ENCODE peak calls at places on chromosomes 7 and 10, in nine cellular contexts. U, X, I, T, F, Z, P, G and M are unnamed samples.

GRCh38 chr7:80721880-80722595 is 83.6 kb downstream of the CD36 start:
- DNase-seq in X (peak; percentile 93), U (no peak), F (peak; percentile 45), Z (no peak), I (peak; percentile 31), P (no peak), T (no peak), G (no peak), M (peak; percentile 52)

GRCh38 chr10:131082991-131083465 is 228.5 kb downstream of the TCERG1L start:
- DNase-seq in I (no peak), G (no peak), F (no peak), U (peak; percentile 61), P (peak; percentile 56), T (no peak), Z (no peak), X (no peak), M (no peak)

GRCh38 chr7:10643545-10643944 is 330.1 kb upstream of the PHF14 start:
- DNase-seq in T (no peak), P (no peak), F (no peak), G (no peak), X (no peak), I (no peak), U (no peak), Z (no peak), M (no peak)

GRCh38 chr7:26278769-26279168 is 12.9 kb upstream of the SNX10 start:
- DNase-seq in F (no peak), U (no peak), T (no peak), Z (no peak), X (peak; percentile 19), I (no peak), P (no peak), G (no peak), M (no peak)

GRCh38 chr7:29826904-29827303 is 20.6 kb downstream of the WIPF3 start:
- DNase-seq in P (no peak), I (no peak), X (no peak), F (no peak), Z (no peak), T (no peak), G (no peak), U (no peak), M (no peak)

GRCh38 chr7:74092321-74092963 is 8.8 kb downstream of the LIMK1 start:
- DNase-seq in Z (no peak), T (peak; percentile 85), X (no peak), F (no peak), P (peak; percentile 79), G (no peak), U (no peak), I (no peak), M (peak; percentile 57)

GRCh38 chr10:73253226-73253557 is 748 bp upstream of the MRPS16 start:
- DNase-seq in Z (no peak), T (no peak), F (no peak), X (no peak), G (peak; percentile 9), U (no peak), P (no peak), I (no peak), M (no peak)

GRCh38 chr7:5695037-5695708 is 86.3 kb downstream of the RNF216 start:
- DNase-seq in F (no peak), Z (peak; percentile 80), T (no peak), U (peak; percentile 51), I (peak; percentile 45), X (peak; percentile 87), P (peak; percentile 88), G (peak; percentile 36), M (no peak)

GRCh38 chr7:6198687-6199595 is 73.5 kb downstream of the CYTH3 start:
- DNase-seq in T (no peak), U (no peak), P (no peak), X (no peak), G (no peak), Z (no peak), F (no peak), I (no peak), M (no peak)

GRCh38 chr7:113321201-113321600 is 202.8 kb upstream of the SMIM30 start:
- DNase-seq in F (no peak), Z (no peak), X (no peak), I (no peak), P (no peak), G (no peak), T (no peak), U (no peak), M (no peak)

GRCh38 chr10:108358912-108359311 is 1194.4 kb upstream of the SORCS1 start:
- DNase-seq in P (no peak), Z (peak; percentile 27), I (no peak), T (peak; percentile 5), G (no peak), X (peak; percentile 76), U (no peak), F (no peak), M (no peak)

GRCh38 chr10:30862486-30862885 is 169.2 kb downstream of the ZNF438 start:
- DNase-seq in I (no peak), F (no peak), X (peak; percentile 92), G (no peak), Z (peak; percentile 77), T (no peak), U (no peak), P (no peak), M (no peak)

GRCh38 chr7:35725280-35725680 is 30.3 kb upstream of the HERPUD2 start:
- DNase-seq in G (peak; percentile 51), P (peak; percentile 89), T (no peak), I (no peak), X (no peak), F (no peak), U (no peak), Z (no peak), M (no peak)

GRCh38 chr10:94630017-94630688 is 53.4 kb upstream of the CYP2C18 start:
- DNase-seq in I (no peak), U (no peak), G (no peak), T (no peak), P (no peak), X (peak; percentile 36), F (no peak), Z (peak; percentile 1), M (no peak)

GRCh38 chr10:75400163-75400768 is 1.3 kb downstream of the ZNF503 start:
- DNase-seq in P (no peak), I (no peak), U (peak; percentile 90), X (peak; percentile 53), F (peak; percentile 56), T (no peak), Z (no peak), G (peak; percentile 44), M (peak; percentile 68)

GRCh38 chr10:76231258-76231934 is 800.0 kb downstream of the LRMDA start:
- DNase-seq in P (no peak), X (no peak), F (no peak), I (no peak), Z (no peak), G (no peak), U (no peak), T (no peak), M (no peak)

GRCh38 chr10:71719042-71719441 is 536 bp downstream of the C10orf105 start:
- DNase-seq in F (no peak), X (no peak), Z (no peak), U (no peak), T (no peak), G (no peak), P (peak; percentile 82), I (peak; percentile 85), M (no peak)

GRCh38 chr10:74282853-74283205 is 131.8 kb downstream of the ADK start:
- DNase-seq in U (no peak), P (no peak), T (no peak), Z (no peak), G (no peak), F (no peak), I (no peak), X (peak; percentile 49), M (no peak)

GRCh38 chr7:20647908-20648776 is 32.7 kb downstream of the ABCB5 start:
- DNase-seq in I (no peak), Z (no peak), T (peak; percentile 42), F (no peak), P (no peak), X (peak; percentile 14), G (peak; percentile 19), U (no peak), M (no peak)

DNA sequence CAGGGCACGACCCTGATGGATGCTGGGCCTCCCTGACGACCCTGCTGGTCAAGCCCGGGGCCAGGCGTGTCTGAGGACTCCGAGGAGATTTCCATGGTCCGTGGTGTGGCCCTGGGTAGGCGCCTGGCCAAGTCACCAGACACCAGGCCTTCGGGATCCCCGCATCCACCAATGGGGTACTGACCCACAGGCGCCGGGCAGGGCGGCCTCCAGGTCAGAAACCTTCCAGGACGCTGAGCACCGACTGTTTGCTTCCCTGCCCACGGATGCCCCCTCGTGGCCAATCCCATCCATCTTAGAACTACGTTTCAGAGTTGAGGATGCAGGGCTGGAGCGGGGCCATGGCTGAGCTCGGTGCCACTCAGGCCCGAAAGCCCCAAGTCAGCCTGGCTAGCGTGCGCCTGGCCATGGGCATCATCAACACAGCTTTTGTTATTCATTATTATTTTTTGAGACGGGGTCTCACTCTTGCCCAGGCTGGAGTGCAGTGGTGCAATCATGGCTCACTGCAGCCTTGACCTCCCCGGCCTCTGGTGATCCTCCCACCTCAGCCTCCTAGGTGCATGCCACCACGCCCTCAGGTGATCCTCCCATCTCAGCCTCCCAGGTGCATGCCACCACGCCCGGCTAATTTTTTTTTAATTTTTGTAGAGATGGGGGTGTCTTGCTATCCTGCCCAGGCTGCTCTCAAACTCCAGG is 7.1 kb upstream of the AMZ1 start:
- DNase-seq in U (peak; percentile 90), G (peak; percentile 90), T (peak; percentile 87), Z (no peak), F (peak; percentile 83), I (peak; percentile 82), P (peak; percentile 91), X (peak; percentile 62), M (peak; percentile 88)
- TF ChIP-seq CTCF in U (peak; percentile 35), G (peak; percentile 62), T (peak; percentile 80), Z (peak; percentile 70), F (peak; percentile 80), I (peak; percentile 80), P (peak; percentile 66), X (peak; percentile 67), M (peak; percentile 82)

DNA sequence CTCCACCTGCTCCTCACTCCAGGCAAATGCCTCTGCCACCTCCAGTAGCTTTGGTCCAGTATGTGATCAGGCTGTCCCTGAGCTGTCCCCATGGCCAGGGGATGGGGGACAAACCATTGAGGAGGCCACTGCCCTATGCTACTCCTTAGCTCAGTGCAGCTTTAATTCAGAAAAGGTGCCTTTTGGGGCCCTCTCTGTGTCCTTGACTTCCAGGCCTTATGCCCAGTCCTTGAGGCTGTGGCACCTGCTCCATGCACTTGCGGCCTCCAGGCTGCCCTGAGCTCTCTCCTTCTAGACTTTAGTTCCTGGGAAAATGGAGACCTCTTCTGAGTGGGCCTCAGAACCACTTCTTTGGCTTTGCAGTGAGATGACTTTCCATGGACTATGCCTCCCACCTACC is 650.8 kb upstream of the CELF2 start:
- DNase-seq in U (no peak), I (no peak), X (no peak), Z (no peak), T (no peak), P (no peak), G (no peak), F (no peak), M (no peak)
- H3K9me3 ChIP-seq in U (no peaks in the 10 kb centered on the region), I (no peaks in the 10 kb centered on the region), X (no peaks in the 10 kb centered on the region), Z (no peaks in the 10 kb centered on the region), T (no peaks in the 10 kb centered on the region), P (no peaks in the 10 kb centered on the region), G (no peaks in the 10 kb centered on the region), F (no peaks in the 10 kb centered on the region), M (no peaks in the 10 kb centered on the region)

GRCh38 chr7:3482147-3482921 is 181.3 kb downstream of the SDK1 start:
- DNase-seq in U (no peak), F (no peak), I (no peak), P (no peak), X (peak; percentile 59), Z (peak; percentile 3), G (peak; percentile 51), T (peak; percentile 12), M (no peak)
- TF ChIP-seq CTCF in U (no peak), F (no peak), I (no peak), P (peak; percentile 17), X (no peak), Z (peak; percentile 68), G (peak; percentile 25), T (peak; percentile 53), M (peak; percentile 19)

GRCh38 chr10:34061846-34062245 is 727.4 kb upstream of the NRP1 start:
- DNase-seq in I (no peak), Z (no peak), P (no peak), X (no peak), U (no peak), F (no peak), G (no peak), T (no peak), M (no peak)
- H3K9me3 ChIP-seq in I (peaks cover 12% of the 10 kb centered on the region), Z (no peaks in the 10 kb centered on the region), P (peaks cover 10% of the 10 kb centered on the region), X (no peaks in the 10 kb centered on the region), U (no peaks in the 10 kb centered on the region), F (peaks cover 36% of the 10 kb centered on the region), G (peaks cover 20% of the 10 kb centered on the region), T (no peaks in the 10 kb centered on the region), M (peaks cover 19% of the 10 kb centered on the region)